ENCODE peak calls at places on chromosomes 12 and 14, in six cellular contexts. E is aorta, T is M059J, N is NCI-H748 treated with DMSO at 0.1 percent for 48 hours, O is dorsolateral prefrontal cortex, J is GM20000. B is an unnamed sample.

GRCh38 chr14:64878775-64879634 is 702 bp downstream of the SPTB start:
- DNase-seq in T (no peak), J (peak; percentile 23), E (peak; percentile 72), O (no peak), N (peak; percentile 58), B (no peak)

GRCh38 chr14:88631091-88631490 is 68.3 kb downstream of the ZC3H14 start:
- DNase-seq in O (no peak), J (no peak), N (no peak), T (no peak), E (no peak), B (no peak)

GRCh38 chr12:62724947-62725447 is 210.0 kb downstream of the PPM1H start:
- DNase-seq in J (no peak), O (peak; percentile 45), T (peak; percentile 99), N (no peak), E (no peak), B (no peak)

GRCh38 chr12:109863961-109864712 is 16.2 kb downstream of the GLTP start:
- DNase-seq in O (peak; percentile 89), N (no peak), T (no peak), J (no peak), E (no peak), B (no peak)

GRCh38 chr12:2248901-2249381 is 196.2 kb downstream of the CACNA1C start:
- DNase-seq in E (no peak), T (peak; percentile 46), J (peak; percentile 60), N (no peak), O (no peak), B (peak; percentile 94)

GRCh38 chr12:51862947-51863346 is 14.4 kb upstream of the FIGNL2 start:
- DNase-seq in J (no peak), E (peak; percentile 17), N (no peak), T (no peak), O (no peak), B (no peak)

GRCh38 chr14:105537580-105538474 is 11.4 kb downstream of the TMEM121 start:
- DNase-seq in O (peak; percentile 48), T (peak; percentile 8), E (peak; percentile 85), N (peak; percentile 11), J (peak; percentile 91), B (peak; percentile 66)

GRCh38 chr14:91545946-91546716 is 36.0 kb upstream of the PPP4R3A start:
- DNase-seq in E (no peak), J (no peak), T (no peak), O (no peak), N (no peak), B (no peak)

GRCh38 chr12:43692064-43692463 is 66.5 kb downstream of the PUS7L start:
- DNase-seq in J (no peak), N (no peak), O (no peak), E (no peak), T (peak; percentile 65), B (no peak)

GRCh38 chr12:95216704-95217376 is 427 bp downstream of the FGD6 start:
- DNase-seq in N (peak; percentile 21), T (peak; percentile 42), E (no peak), J (no peak), O (no peak), B (peak; percentile 43)

GRCh38 chr12:28191018-28191595 is 851 bp downstream of the CCDC91 start:
- DNase-seq in N (no peak), O (no peak), J (no peak), E (peak; percentile 74), T (peak; percentile 81), B (peak; percentile 6)

GRCh38 chr14:92637864-92638263 is 110.6 kb downstream of the LGMN start:
- DNase-seq in N (no peak), E (no peak), T (no peak), J (no peak), O (no peak), B (no peak)

GRCh38 chr12:56601503-56601902 is 28.6 kb downstream of the BAZ2A start:
- DNase-seq in J (peak; percentile 44), T (no peak), E (no peak), O (no peak), N (no peak), B (peak; percentile 39)

B was measured in OCI-LY7.